ENCODE peak calls at places on chromosomes 5 and 9, in four cellular contexts. B is activated gamma-delta T cell treated with Interleukin-2 at 50 U/mL for 16 hours, P is T-helper 1 cell, J is EH. N is an unnamed sample.

GRCh38 chr9:4955836-4956235 is 29.2 kb upstream of the JAK2 start:
- DNase-seq in B (no peak), P (no peak), J (no peak), N (peak)

GRCh38 chr5:71482132-71482531 is 26.7 kb downstream of the BDP1 start:
- DNase-seq in B (no peak), P (no peak), J (peak), N (peak)

GRCh38 chr5:78364005-78364404 is 3.6 kb downstream of the SCAMP1 start:
- DNase-seq in B (no peak), P (no peak), J (no peak), N (no peak)

GRCh38 chr9:33737811-33738606 is 57.4 kb upstream of the PRSS3 start:
- DNase-seq in B (no peak), P (no peak), J (peak), N (peak)

GRCh38 chr9:131714161-131714646 is 25.7 kb downstream of the RAPGEF1 start:
- DNase-seq in B (no peak), P (no peak), J (peak), N (peak)

GRCh38 chr9:131915181-131915580 is 164.5 kb downstream of the MED27 start:
- DNase-seq in B (no peak), P (no peak), J (peak), N (no peak)

GRCh38 chr5:121870489-121870888 is 18.8 kb downstream of the FTMT start:
- DNase-seq in B (no peak), P (no peak), J (no peak), N (peak)

GRCh38 chr5:178994580-178995340 is at the start of gene GRM6:
- DNase-seq in B (no peak), P (no peak), J (no peak), N (no peak)

GRCh38 chr5:73135429-73136276 is 15.3 kb downstream of the TMEM171 start:
- DNase-seq in B (no peak), P (no peak), J (peak), N (peak)

GRCh38 chr5:123754903-123755302 is 242.9 kb downstream of the CSNK1G3 start:
- DNase-seq in B (no peak), P (no peak), J (peak), N (no peak)

GRCh38 chr5:2289380-2289779 is 406.7 kb upstream of the IRX4 start:
- DNase-seq in B (no peak), P (no peak), J (no peak), N (no peak)

GRCh38 chr5:13569088-13569715 is 375.3 kb downstream of the DNAH5 start:
- DNase-seq in B (no peak), P (no peak), J (no peak), N (no peak)

GRCh38 chr9:100579665-100580064 is 1.8 kb downstream of the CAVIN4 start:
- DNase-seq in B (no peak), P (no peak), J (peak), N (no peak)

GRCh38 chr5:132426525-132427138 is 57.1 kb downstream of the SLC22A5 start:
- DNase-seq in B (peak), P (peak), J (peak), N (peak)

GRCh38 chr5:99030871-99031440 is 102.1 kb upstream of the CHD1 start:
- DNase-seq in B (no peak), P (no peak), J (no peak), N (no peak)

GRCh38 chr5:181261320-181262085 is 560 bp upstream of the TRIM52 start:
- DNase-seq in B (peak), P (peak), J (peak), N (peak)

GRCh38 chr9:26165426-26165825 is 487.2 kb upstream of the TUSC1 start:
- DNase-seq in B (no peak), P (no peak), J (no peak), N (no peak)

GRCh38 chr5:7877851-7878250 is 8.9 kb downstream of the MTRR start:
- DNase-seq in B (no peak), P (no peak), J (no peak), N (peak)

GRCh38 chr9:72203205-72203803 is 54.1 kb downstream of the GDA start:
- DNase-seq in B (no peak), P (no peak), J (peak), N (peak)

GRCh38 chr5:141841376-141841775 is 36.8 kb downstream of the PCDH1 start:
- DNase-seq in B (no peak), P (no peak), J (no peak), N (no peak)

GRCh38 chr9:113545068-113545467 is 81.5 kb downstream of the RGS3 start:
- DNase-seq in B (no peak), P (no peak), J (no peak), N (no peak)

GRCh38 chr9:70049672-70050271 is 6.1 kb downstream of the MAMDC2 start:
- DNase-seq in B (no peak), P (no peak), J (peak), N (peak)

GRCh38 chr9:118003240-118003639 is 299.0 kb downstream of the TLR4 start:
- DNase-seq in B (no peak), P (no peak), J (no peak), N (no peak)

GRCh38 chr9:133888048-133888778 is 103.9 kb downstream of the VAV2 start:
- DNase-seq in B (no peak), P (no peak), J (no peak), N (no peak)

GRCh38 chr5:150606476-150606875 is 34.0 kb upstream of the SYNPO start:
- DNase-seq in B (no peak), P (no peak), J (no peak), N (no peak)

GRCh38 chr5:77774981-77775772 is 962 bp downstream of the TBCA start:
- DNase-seq in B (no peak), P (no peak), J (peak), N (no peak)

GRCh38 chr9:33943389-33943788 is 105.3 kb downstream of the UBAP2 start:
- DNase-seq in B (no peak), P (no peak), J (no peak), N (no peak)

GRCh38 chr5:170523129-170523497 is 19.3 kb downstream of the KCNIP1 start:
- DNase-seq in B (no peak), P (no peak), J (no peak), N (peak)

GRCh38 chr5:76376141-76376900 is 26.8 kb upstream of the IQGAP2 start:
- DNase-seq in B (no peak), P (no peak), J (peak), N (no peak)

GRCh38 chr5:151651997-151652645 is 34.6 kb downstream of the SPARC start:
- DNase-seq in B (peak), P (peak), J (peak), N (peak)

GRCh38 chr5:136424835-136425694 is 59.7 kb upstream of the TRPC7 start:
- DNase-seq in B (peak), P (no peak), J (peak), N (peak)

GRCh38 chr5:172642511-172642910 is 1.4 kb downstream of the NEURL1B start:
- DNase-seq in B (no peak), P (no peak), J (peak), N (no peak)

GRCh38 chr9:89929721-89930480 is 325.1 kb downstream of the GADD45G start:
- DNase-seq in B (no peak), P (no peak), J (peak), N (no peak)

GRCh38 chr9:115671911-115672310 is 481.7 kb upstream of the PAPPA start:
- DNase-seq in B (no peak), P (no peak), J (peak), N (peak)

GRCh38 chr5:78526049-78526525 is 122.5 kb downstream of the LHFPL2 start:
- DNase-seq in B (no peak), P (no peak), J (peak), N (peak)